ENCODE peak calls at places on chromosomes 12 and 14, in four cellular contexts. A is foreskin fibroblast, B is body of pancreas, T is progenitor cell of endocrine pancreas. U is an unnamed sample.

GRCh38 chr14:92794547-92794941 is 439 bp downstream of the GOLGA5 start:
- DNase-seq in A (peak; percentile 17), T (no peak), B (no peak), U (no peak)

GRCh38 chr12:77590306-77590705 is 240.4 kb upstream of the NAV3 start:
- DNase-seq in T (no peak), A (no peak), B (no peak), U (no peak)

GRCh38 chr12:20963762-20964161 is 153.3 kb downstream of the SLCO1B3 start:
- DNase-seq in A (no peak), T (no peak), B (no peak), U (peak; percentile 89)

GRCh38 chr14:20493634-20494033 is 11.7 kb upstream of the RNASE10 start:
- DNase-seq in A (no peak), B (no peak), T (no peak), U (no peak)

GRCh38 chr12:84912191-84913142 is at the start of gene SLC6A15:
- DNase-seq in T (peak; percentile 61), A (peak; percentile 98), B (peak; percentile 37), U (no peak)

GRCh38 chr12:112304411-112304810 is 77.8 kb downstream of the HECTD4 start:
- DNase-seq in B (no peak), A (peak; percentile 24), T (no peak), U (no peak)

GRCh38 chr12:105285378-105285777 is 45.1 kb upstream of the C12orf75 start:
- DNase-seq in T (no peak), B (no peak), A (no peak), U (no peak)

GRCh38 chr12:88237954-88238353 is 95.8 kb downstream of the TMTC3 start:
- DNase-seq in T (no peak), B (no peak), A (peak; percentile 83), U (no peak)

GRCh38 chr14:42110167-42110566 is 503.5 kb downstream of the LRFN5 start:
- DNase-seq in A (peak; percentile 83), T (no peak), B (no peak), U (peak; percentile 46)

GRCh38 chr12:112190626-112191025 is 65.3 kb downstream of the TRAFD1 start:
- DNase-seq in A (no peak), B (peak; percentile 31), T (no peak), U (no peak)

GRCh38 chr14:65866906-65867305 is 454.4 kb downstream of the FUT8 start:
- DNase-seq in B (no peak), A (peak; percentile 34), T (no peak), U (peak; percentile 45)

GRCh38 chr12:100404769-100405407 is 48.0 kb downstream of the SLC17A8 start:
- DNase-seq in B (peak; percentile 65), A (peak; percentile 32), T (peak; percentile 13), U (no peak)

GRCh38 chr12:110266980-110267620 is 13.9 kb upstream of the ATP2A2 start:
- DNase-seq in B (no peak), T (no peak), A (peak; percentile 91), U (no peak)

GRCh38 chr14:75700295-75700694 is 39.2 kb downstream of the TTLL5 start:
- DNase-seq in B (no peak), T (no peak), A (no peak), U (no peak)

GRCh38 chr12:49462103-49462739 is 76.6 kb upstream of the KCNH3 start:
- DNase-seq in B (no peak), T (no peak), A (no peak), U (peak; percentile 25)

GRCh38 chr12:132424118-132424438 is 65.9 kb upstream of the FBRSL1 start:
- DNase-seq in A (no peak), B (no peak), T (no peak), U (no peak)

GRCh38 chr12:22275847-22276246 is 58.7 kb downstream of the ST8SIA1 start:
- DNase-seq in A (peak; percentile 95), B (peak; percentile 30), T (no peak), U (no peak)

GRCh38 chr14:25944020-25944419 is 653.8 kb downstream of the NOVA1 start:
- DNase-seq in T (no peak), A (no peak), B (no peak), U (no peak)

GRCh38 chr14:74618078-74618952 is 6.3 kb upstream of the LTBP2 start:
- DNase-seq in A (peak; percentile 82), T (no peak), B (peak; percentile 56), U (peak; percentile 52)

GRCh38 chr12:120249875-120250795 is 15.4 kb downstream of the PXN start:
- DNase-seq in T (no peak), B (no peak), A (no peak), U (no peak)

GRCh38 chr14:99648385-99648784 is 3.5 kb downstream of the HHIPL1 start:
- DNase-seq in A (no peak), B (no peak), T (no peak), U (no peak)

GRCh38 chr12:123860369-123860768 is 98.3 kb downstream of the DNAH10 start:
- DNase-seq in T (no peak), A (no peak), B (no peak), U (no peak)

GRCh38 chr14:104754213-104754851 is 1.4 kb downstream of the SIVA1 start:
- DNase-seq in B (no peak), A (no peak), T (no peak), U (no peak)

GRCh38 chr12:40693503-40693863 is 1.2 kb downstream of the CNTN1 start:
- DNase-seq in T (no peak), A (peak; percentile 50), B (peak; percentile 14), U (no peak)